ENCODE peak calls at places on chromosomes 2 and 18, in five cellular contexts. B, C, F, Q and H are unnamed samples.

GRCh38 chr18:79962311-79962710 is 2.1 kb upstream of the HSBP1L1 start:
- DNase-seq in B (no peak), C (no peak), F (no peak), Q (no peak), H (no peak)

GRCh38 chr2:181313845-181314244 is 143.3 kb upstream of the ITGA4 start:
- DNase-seq in B (no peak), C (no peak), F (no peak), Q (no peak), H (no peak)

GRCh38 chr2:146661494-146662096 is 1183.2 kb upstream of the ACVR2A start:
- DNase-seq in B (no peak), C (no peak), F (no peak), Q (no peak), H (no peak)

GRCh38 chr2:239169311-239170048 is 231.3 kb downstream of the HDAC4 start:
- DNase-seq in B (no peak), C (no peak), F (peak; percentile 72), Q (no peak), H (peak; percentile 39)

GRCh38 chr2:11777066-11777782 is 30.8 kb downstream of the LPIN1 start:
- DNase-seq in B (no peak), C (no peak), F (no peak), Q (no peak), H (no peak)

GRCh38 chr2:15603044-15603765 is 11.5 kb downstream of the DDX1 start:
- DNase-seq in B (no peak), C (no peak), F (no peak), Q (no peak), H (no peak)

GRCh38 chr18:29841631-29842030 is 1200.9 kb downstream of the DSC3 start:
- DNase-seq in B (no peak), C (no peak), F (no peak), Q (no peak), H (no peak)

GRCh38 chr2:186919272-186919671 is 70.3 kb upstream of the ZSWIM2 start:
- DNase-seq in B (no peak), C (no peak), F (no peak), Q (no peak), H (no peak)

GRCh38 chr2:68901199-68901515 is 30.0 kb upstream of the BMP10 start:
- DNase-seq in B (no peak), C (no peak), F (no peak), Q (no peak), H (no peak)

GRCh38 chr2:105722726-105723297 is 21.9 kb upstream of the NCK2 start:
- DNase-seq in B (no peak), C (no peak), F (no peak), Q (no peak), H (no peak)

GRCh38 chr2:240685771-240686371 is 3.2 kb upstream of the AQP12B start:
- DNase-seq in B (no peak), C (no peak), F (no peak), Q (no peak), H (peak; percentile 24)

GRCh38 chr2:17529771-17530170 is 10.7 kb upstream of the VSNL1 start:
- DNase-seq in B (no peak), C (no peak), F (no peak), Q (no peak), H (no peak)

GRCh38 chr2:204445149-204445548 is 100.1 kb upstream of the PARD3B start:
- DNase-seq in B (no peak), C (no peak), F (no peak), Q (no peak), H (no peak)

GRCh38 chr2:14661163-14661562 is 28.6 kb downstream of the LRATD1 start:
- DNase-seq in B (no peak), C (no peak), F (no peak), Q (no peak), H (no peak)

GRCh38 chr2:177397501-177398289 is 5.1 kb downstream of the AGPS start:
- DNase-seq in B (no peak), C (peak; percentile 39), F (no peak), Q (no peak), H (peak; percentile 64)

GRCh38 chr2:240967681-240968621 is 30.5 kb upstream of the SNED1 start:
- DNase-seq in B (no peak), C (no peak), F (no peak), Q (no peak), H (peak; percentile 46)

GRCh38 chr2:143422681-143423080 is 293.5 kb downstream of the ARHGAP15 start:
- DNase-seq in B (no peak), C (no peak), F (no peak), Q (no peak), H (no peak)

GRCh38 chr2:47900857-47901256 is 5.4 kb downstream of the FBXO11 start:
- DNase-seq in B (no peak), C (no peak), F (no peak), Q (no peak), H (no peak)

GRCh38 chr2:219109468-219109867 is 48.7 kb upstream of the IHH start:
- DNase-seq in B (no peak), C (no peak), F (no peak), Q (peak; percentile 66), H (no peak)

GRCh38 chr2:11710632-11711381 is 35.6 kb upstream of the LPIN1 start:
- DNase-seq in B (no peak), C (no peak), F (no peak), Q (peak; percentile 47), H (no peak)

GRCh38 chr18:26227051-26227672 is 917 bp downstream of the TAF4B start:
- DNase-seq in B (no peak), C (peak; percentile 16), F (no peak), Q (no peak), H (no peak)

GRCh38 chr18:74411475-74411874 is 45.6 kb downstream of the DIPK1C start:
- DNase-seq in B (no peak), C (no peak), F (no peak), Q (peak; percentile 14), H (no peak)

GRCh38 chr2:80530442-80531064 is 226.0 kb upstream of the LRRTM1 start:
- DNase-seq in B (no peak), C (no peak), F (no peak), Q (no peak), H (no peak)

GRCh38 chr2:46014911-46015654 is 282.1 kb upstream of the EPAS1 start:
- DNase-seq in B (no peak), C (no peak), F (no peak), Q (no peak), H (no peak)

GRCh38 chr2:181250691-181251090 is 206.5 kb upstream of the ITGA4 start:
- DNase-seq in B (no peak), C (no peak), F (no peak), Q (no peak), H (no peak)

GRCh38 chr18:64749884-64750283 is 601.0 kb upstream of the LINC00305 start:
- DNase-seq in B (no peak), C (no peak), F (no peak), Q (no peak), H (no peak)

GRCh38 chr2:46697830-46698323 is 217.7 kb downstream of the MCFD2 start:
- DNase-seq in B (no peak), C (no peak), F (no peak), Q (no peak), H (peak; percentile 22)

GRCh38 chr18:10067670-10068659 is 154.1 kb downstream of the VAPA start:
- DNase-seq in B (no peak), C (no peak), F (no peak), Q (no peak), H (no peak)

GRCh38 chr2:237879058-237879430 is 19.6 kb downstream of the RAMP1 start:
- DNase-seq in B (no peak), C (peak; percentile 19), F (no peak), Q (no peak), H (no peak)

GRCh38 chr2:8754056-8754790 is 72.4 kb downstream of the ID2 start:
- DNase-seq in B (no peak), C (no peak), F (no peak), Q (no peak), H (no peak)

GRCh38 chr18:22342625-22343024 is 75.1 kb downstream of the CTAGE1 start:
- DNase-seq in B (no peak), C (peak; percentile 60), F (peak; percentile 88), Q (peak; percentile 80), H (no peak)

GRCh38 chr2:25838152-25838756 is 40.0 kb downstream of the ASXL2 start:
- DNase-seq in B (no peak), C (no peak), F (no peak), Q (no peak), H (no peak)

GRCh38 chr18:74360852-74361640 is 45.4 kb downstream of the C18orf63 start:
- DNase-seq in B (no peak), C (no peak), F (no peak), Q (no peak), H (no peak)

GRCh38 chr18:59655661-59656060 is 41.6 kb downstream of the CCBE1 start:
- DNase-seq in B (no peak), C (no peak), F (no peak), Q (no peak), H (no peak)

GRCh38 chr2:219727771-219728429 is 100.5 kb downstream of the SLC4A3 start:
- DNase-seq in B (no peak), C (peak; percentile 35), F (no peak), Q (no peak), H (no peak)

DNA sequence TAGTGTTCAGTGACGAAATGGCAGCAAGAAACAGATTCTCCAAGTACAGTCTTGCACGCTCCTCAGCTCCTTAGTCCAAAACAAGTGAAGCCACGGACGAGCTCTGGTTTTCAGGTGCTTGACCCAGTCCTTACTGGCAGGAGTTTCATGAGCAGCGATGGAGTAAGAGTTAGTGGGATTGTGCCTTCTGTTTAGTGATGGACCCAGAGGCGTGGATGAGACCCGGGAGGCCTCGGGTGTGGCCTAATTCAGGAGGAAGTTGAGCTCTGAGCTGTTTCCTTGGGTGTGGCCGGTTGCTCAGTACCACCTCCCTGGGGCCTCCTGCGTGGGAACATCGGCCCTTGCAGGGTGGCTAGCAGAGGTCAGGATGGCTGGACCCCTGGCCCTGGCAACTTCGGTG is 52.0 kb downstream of the KIF5C start:
- DNase-seq in B (peak; percentile 4), C (no peak), F (no peak), Q (no peak), H (no peak)
- TF ChIP-seq POLR2A in B (no peak), C (no peak), F (no peak), Q (no peak), H (no peak)

GRCh38 chr18:36372902-36373301 is 75.4 kb downstream of the FHOD3 start:
- DNase-seq in B (no peak), C (no peak), F (no peak), Q (no peak), H (no peak)
- TF ChIP-seq CTCF in B (no peak), C (no peak), F (no peak), Q (no peak), H (no peak)

DNA sequence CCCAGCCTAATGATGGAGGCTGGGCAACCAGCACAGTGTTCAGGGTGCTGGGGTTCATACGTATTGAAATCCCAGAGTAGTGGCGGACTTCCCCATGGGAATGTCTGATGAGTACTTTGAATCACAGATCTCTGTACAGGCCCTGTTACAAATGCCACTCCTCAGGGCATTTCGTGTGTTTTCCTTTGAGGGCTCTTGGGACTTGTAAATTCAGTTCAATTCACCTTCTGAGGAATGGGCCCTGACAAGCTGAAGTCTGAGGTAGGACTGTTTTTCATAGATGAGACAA is 288 bp upstream of the RDH14 start:
- DNase-seq in B (no peak), C (no peak), F (no peak), Q (no peak), H (no peak)
- TF ChIP-seq POLR2A in B (no peak), C (no peak), F (no peak), Q (no peak), H (no peak)

DNA sequence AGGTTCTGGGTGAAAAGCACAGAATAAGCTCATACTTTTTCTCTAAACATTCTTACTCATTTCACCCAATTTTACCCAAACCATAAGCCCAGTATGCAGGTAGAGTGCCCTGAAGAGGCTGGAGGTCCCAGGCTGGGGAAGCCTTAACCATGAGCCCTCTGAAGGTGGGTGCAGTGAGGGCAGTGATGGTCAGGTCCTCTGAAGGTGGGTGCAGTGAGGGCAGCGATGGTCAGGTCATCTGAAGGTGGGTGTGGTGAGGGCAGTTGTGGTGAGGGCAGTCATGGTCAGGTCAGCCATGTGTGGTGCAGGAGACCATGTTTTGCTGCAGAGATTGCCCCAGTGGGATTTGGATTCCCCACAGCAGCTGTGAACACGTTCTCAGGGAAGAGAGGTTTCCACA is 148.8 kb downstream of the SNTG2 start:
- DNase-seq in B (no peak), C (no peak), F (no peak), Q (no peak), H (no peak)
- TF ChIP-seq CTCF in B (no peak), C (no peak), F (no peak), Q (no peak), H (no peak)